ENCODE peak calls at places on chromosomes 11 and 22, in four cellular contexts. One of them, this sample, is unnamed.

GRCh38 chr22:50507421-50507990 is at the start of gene LMF2:
- DNase-seq in GM12878: no peak
- DNase-seq in K562: no peak
- DNase-seq in HepG2: peak; percentile 56
- DNase-seq in this sample: peak; percentile 98

GRCh38 chr11:27711725-27712124 is 11.5 kb upstream of the BDNF start:
- DNase-seq in K562: no peak
- DNase-seq in HepG2: no peak
- DNase-seq in GM12878: no peak
- DNase-seq in this sample: no peak

GRCh38 chr22:20054485-20054884 is 25.6 kb upstream of the DGCR8 start:
- DNase-seq in GM12878: no peak
- DNase-seq in K562: no peak
- DNase-seq in HepG2: no peak
- DNase-seq in this sample: no peak

GRCh38 chr11:118672865-118673264 is 6.6 kb downstream of the TREH start:
- DNase-seq in K562: peak; percentile 56
- DNase-seq in GM12878: no peak
- DNase-seq in HepG2: no peak
- DNase-seq in this sample: no peak

GRCh38 chr11:94732617-94733292 is 35.4 kb upstream of the AMOTL1 start:
- DNase-seq in HepG2: no peak
- DNase-seq in K562: peak; percentile 28
- DNase-seq in GM12878: no peak
- DNase-seq in this sample: no peak

GRCh38 chr22:19068784-19069271 is 53.4 kb downstream of the DGCR2 start:
- DNase-seq in HepG2: no peak
- DNase-seq in GM12878: no peak
- DNase-seq in K562: no peak
- DNase-seq in this sample: no peak

GRCh38 chr11:121595717-121596156 is 143.0 kb upstream of the SORL1-AS1 start:
- DNase-seq in HepG2: no peak
- DNase-seq in GM12878: no peak
- DNase-seq in K562: no peak
- DNase-seq in this sample: no peak

GRCh38 chr11:112013501-112014164 is 11.6 kb upstream of the DLAT start:
- DNase-seq in HepG2: no peak
- DNase-seq in K562: no peak
- DNase-seq in GM12878: no peak
- DNase-seq in this sample: no peak

GRCh38 chr22:28012811-28013460 is 93.9 kb upstream of the PITPNB start:
- DNase-seq in K562: no peak
- DNase-seq in GM12878: no peak
- DNase-seq in HepG2: no peak
- DNase-seq in this sample: no peak

GRCh38 chr22:48635825-48636224 is 1191.8 kb downstream of the BRD1 start:
- DNase-seq in K562: no peak
- DNase-seq in GM12878: no peak
- DNase-seq in HepG2: no peak
- DNase-seq in this sample: no peak

GRCh38 chr22:35842954-35843353 is 125.3 kb downstream of the APOL5 start:
- DNase-seq in HepG2: peak; percentile 61
- DNase-seq in K562: peak; percentile 28
- DNase-seq in GM12878: no peak
- DNase-seq in this sample: peak; percentile 49

GRCh38 chr11:60761436-60762190 is 4.9 kb downstream of the MS4A15 start:
- DNase-seq in HepG2: no peak
- DNase-seq in K562: no peak
- DNase-seq in GM12878: peak; percentile 49
- DNase-seq in this sample: no peak

GRCh38 chr22:29102300-29102699 is 29.5 kb downstream of the KREMEN1 start:
- DNase-seq in HepG2: no peak
- DNase-seq in GM12878: no peak
- DNase-seq in K562: no peak
- DNase-seq in this sample: no peak

GRCh38 chr11:65945430-65945911 is at the start of gene TSGA10IP:
- DNase-seq in K562: no peak
- DNase-seq in HepG2: no peak
- DNase-seq in GM12878: no peak
- DNase-seq in this sample: no peak

GRCh38 chr11:115652501-115652900 is 148.3 kb upstream of the CADM1 start:
- DNase-seq in K562: no peak
- DNase-seq in HepG2: no peak
- DNase-seq in GM12878: no peak
- DNase-seq in this sample: no peak
- TF ChIP-seq NFIC in K562: no peak
- TF ChIP-seq NFIC in HepG2: no peak
- TF ChIP-seq NFIC in GM12878: no peak
- TF ChIP-seq NFIC in this sample: no peak

DNA sequence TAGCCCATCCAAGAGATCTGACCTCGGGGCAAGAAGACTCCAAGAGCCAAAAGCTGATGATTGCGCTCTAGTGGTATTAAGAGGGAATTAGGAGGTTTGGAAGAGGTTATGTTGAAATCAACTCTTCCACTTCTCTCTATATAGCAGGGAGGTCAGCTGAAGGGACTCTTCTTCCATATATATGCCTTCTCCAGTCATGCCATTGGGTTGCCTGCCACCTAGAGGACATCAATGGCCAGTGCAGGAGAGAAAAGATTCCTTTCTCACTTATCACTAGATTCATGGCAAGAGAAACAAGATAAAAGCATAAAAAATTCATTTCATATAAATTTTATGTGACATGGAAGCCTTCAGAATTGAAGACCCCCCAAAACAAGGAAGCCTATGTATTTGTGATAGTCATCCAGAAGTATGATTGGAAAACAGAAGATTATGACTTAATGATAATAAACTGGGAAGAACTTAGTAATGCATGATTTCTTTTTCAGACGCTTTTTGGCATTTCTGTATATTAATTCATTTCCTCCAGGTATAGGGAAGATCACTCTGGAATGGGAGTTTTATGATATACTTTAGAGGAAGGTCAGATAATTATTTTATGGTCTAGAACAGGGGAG is 435.1 kb upstream of the DDI1 start:
- DNase-seq in GM12878: no peak
- DNase-seq in HepG2: peak; percentile 35
- DNase-seq in K562: peak; percentile 25
- DNase-seq in this sample: peak; percentile 47
- TF ChIP-seq NFIC in GM12878: no peak
- TF ChIP-seq NFIC in HepG2: no peak
- TF ChIP-seq NFIC in K562: no peak
- TF ChIP-seq NFIC in this sample: no peak

GRCh38 chr11:64926689-64927088 is 2.2 kb downstream of the PPP2R5B start:
- DNase-seq in K562: no peak
- DNase-seq in GM12878: no peak
- DNase-seq in HepG2: no peak
- DNase-seq in this sample: no peak
- TF ChIP-seq NFIC in K562: no peak
- TF ChIP-seq NFIC in GM12878: no peak
- TF ChIP-seq NFIC in HepG2: no peak
- TF ChIP-seq NFIC in this sample: no peak

GRCh38 chr11:114439229-114440120 is at the start of gene REXO2:
- DNase-seq in GM12878: peak; percentile 75
- DNase-seq in HepG2: peak; percentile 90
- DNase-seq in K562: peak; percentile 98
- DNase-seq in this sample: peak; percentile 94

GRCh38 chr11:114440971-114441810 is 1.9 kb downstream of the REXO2 start:
- DNase-seq in K562: peak; percentile 44
- DNase-seq in GM12878: no peak
- DNase-seq in HepG2: peak; percentile 9
- DNase-seq in this sample: no peak

GRCh38 chr11:114440121-114440860 is 1.0 kb downstream of the REXO2 start:
- DNase-seq in GM12878: no peak
- DNase-seq in HepG2: peak; percentile 41
- DNase-seq in K562: no peak
- DNase-seq in this sample: peak; percentile 46

GRCh38 chr11:114441921-114442320 is 2.7 kb downstream of the REXO2 start:
- DNase-seq in GM12878: no peak
- DNase-seq in HepG2: no peak
- DNase-seq in K562: no peak
- DNase-seq in this sample: no peak

DNA sequence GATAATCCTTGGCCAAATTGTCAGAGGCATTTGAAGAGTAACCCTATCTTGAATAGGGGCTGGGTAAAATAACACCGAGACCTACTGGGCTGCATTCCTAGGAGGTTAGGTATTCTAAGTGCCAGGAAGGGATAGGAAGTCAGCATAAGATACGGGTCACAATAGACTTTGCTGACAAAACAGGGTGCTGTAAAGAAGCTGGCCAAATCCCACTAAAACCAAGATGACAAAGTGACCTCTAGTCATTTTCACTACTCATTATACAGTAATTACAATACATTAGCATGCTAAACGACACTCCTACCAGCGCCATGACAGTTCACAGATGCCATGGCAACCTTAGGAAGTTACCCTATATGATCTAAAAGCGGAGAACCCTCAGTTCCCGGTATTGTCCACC is 964 bp upstream of the REXO2 start:
- DNase-seq in HepG2: no peak
- DNase-seq in GM12878: no peak
- DNase-seq in K562: no peak
- DNase-seq in this sample: no peak
- TF ChIP-seq NFIC in HepG2: no peak
- TF ChIP-seq NFIC in GM12878: no peak
- TF ChIP-seq NFIC in K562: no peak
- TF ChIP-seq NFIC in this sample: no peak

GRCh38 chr11:394858-395655 is 1.0 kb downstream of the PKP3 start:
- DNase-seq in GM12878: no peak
- DNase-seq in K562: peak; percentile 30
- DNase-seq in HepG2: no peak
- DNase-seq in this sample: no peak

GRCh38 chr11:398826-399225 is 4.8 kb downstream of the PKP3 start:
- DNase-seq in GM12878: no peak
- DNase-seq in HepG2: no peak
- DNase-seq in K562: no peak
- DNase-seq in this sample: no peak

GRCh38 chr11:395866-396265 is 1.9 kb downstream of the PKP3 start:
- DNase-seq in K562: no peak
- DNase-seq in HepG2: no peak
- DNase-seq in GM12878: no peak
- DNase-seq in this sample: no peak

GRCh38 chr11:396511-396947 is 2.5 kb downstream of the PKP3 start:
- DNase-seq in K562: no peak
- DNase-seq in GM12878: no peak
- DNase-seq in HepG2: peak; percentile 60
- DNase-seq in this sample: peak; percentile 86

GRCh38 chr11:396948-397548 is 3.0 kb downstream of the PKP3 start:
- DNase-seq in HepG2: peak; percentile 63
- DNase-seq in K562: no peak
- DNase-seq in GM12878: no peak
- DNase-seq in this sample: peak; percentile 95
- TF ChIP-seq NFIC in HepG2: no peak
- TF ChIP-seq NFIC in K562: no peak
- TF ChIP-seq NFIC in GM12878: no peak
- TF ChIP-seq NFIC in this sample: no peak